ENCODE peak calls at places on chromosomes 7 and 10, in five cellular contexts. E is NCI-H2171 treated with DMSO at 0.1 percent for 48 hours, U is fibroblast of the aortic adventitia, V is fibroblast of pulmonary artery, T is PC-9. G is an unnamed sample.

GRCh38 chr7:1961776-1962276 is 270.9 kb downstream of the MAD1L1 start:
- DNase-seq in E (no peak), U (peak), V (peak), T (no peak), G (peak)

GRCh38 chr10:33229252-33229943 is 105.1 kb downstream of the NRP1 start:
- DNase-seq in V (no peak), T (no peak), E (no peak), U (peak), G (no peak)

GRCh38 chr7:128365432-128365831 is 3.9 kb upstream of the PRRT4 start:
- DNase-seq in U (no peak), E (no peak), T (no peak), V (no peak), G (no peak)

GRCh38 chr7:137625197-137625596 is 221.6 kb downstream of the DGKI start:
- DNase-seq in V (peak), T (no peak), U (no peak), E (no peak), G (no peak)

GRCh38 chr7:27148776-27149641 is 1.4 kb upstream of the HOXA6 start:
- DNase-seq in U (no peak), V (no peak), T (no peak), E (no peak), G (no peak)

GRCh38 chr7:114293289-114294012 is 121.2 kb upstream of the FOXP2 start:
- DNase-seq in E (no peak), U (peak), V (peak), T (no peak), G (no peak)

GRCh38 chr7:71509381-71509780 is 377.4 kb downstream of the GALNT17 start:
- DNase-seq in U (no peak), V (no peak), T (no peak), E (no peak), G (no peak)

GRCh38 chr10:80542053-80542452 is 4.4 kb downstream of the SH2D4B start:
- DNase-seq in V (peak), T (no peak), E (no peak), U (no peak), G (no peak)

GRCh38 chr7:151251926-151252835 is 3.7 kb upstream of the SMARCD3 start:
- DNase-seq in U (peak), T (peak), V (peak), E (peak), G (no peak)

GRCh38 chr10:119687192-119688032 is 36.2 kb downstream of the BAG3 start:
- DNase-seq in V (peak), E (no peak), U (peak), T (no peak), G (no peak)

GRCh38 chr7:79458796-79459195 is 5.3 kb upstream of the MAGI2 start:
- DNase-seq in T (no peak), U (peak), V (no peak), E (no peak), G (no peak)

GRCh38 chr10:101607124-101607523 is 19.0 kb downstream of the DPCD start:
- DNase-seq in E (no peak), T (no peak), U (no peak), V (no peak), G (no peak)

GRCh38 chr7:106418094-106418493 is 133.3 kb upstream of the NAMPT start:
- DNase-seq in E (no peak), V (peak), T (peak), U (peak), G (no peak)

GRCh38 chr10:103333934-103334520 is 16.9 kb downstream of the PCGF6 start:
- DNase-seq in E (no peak), U (peak), V (peak), T (no peak), G (no peak)

GRCh38 chr10:70348228-70348850 is 34.1 kb downstream of the LRRC20 start:
- DNase-seq in U (peak), V (peak), E (no peak), T (peak), G (no peak)

GRCh38 chr7:30430300-30430699 is 48.3 kb downstream of the NOD1 start:
- DNase-seq in T (peak), U (no peak), E (peak), V (peak), G (no peak)

GRCh38 chr7:44086627-44087026 is 4.3 kb upstream of the POLM start:
- DNase-seq in V (no peak), T (no peak), E (no peak), U (no peak), G (no peak)

GRCh38 chr7:135392701-135393100 is 117.2 kb downstream of the CNOT4 start:
- DNase-seq in E (no peak), T (no peak), U (no peak), V (no peak), G (no peak)